ENCODE peak calls at places on chromosomes 5 and 9, in four cellular contexts. N is body of pancreas, D is heart left ventricle, G is prostate gland. A is an unnamed sample.

GRCh38 chr5:111043712-111044506 is 27.6 kb upstream of the TSLP start:
- DNase-seq in N (no peak), D (no peak), G (no peak), A (peak)

GRCh38 chr9:110604101-110604710 is 24.7 kb upstream of the SVEP1 start:
- DNase-seq in N (peak), D (no peak), G (no peak), A (no peak)

GRCh38 chr5:35679351-35679750 is 61.7 kb downstream of the SPEF2 start:
- DNase-seq in N (no peak), D (no peak), G (no peak), A (no peak)

GRCh38 chr9:121447341-121447834 is 52.3 kb downstream of the GGTA1 start:
- DNase-seq in N (no peak), D (no peak), G (no peak), A (peak)

GRCh38 chr5:89457411-89458329 is 574.7 kb upstream of the MEF2C start:
- DNase-seq in N (peak), D (peak), G (peak), A (peak)

GRCh38 chr9:100575765-100576368 is 2.0 kb upstream of the CAVIN4 start:
- DNase-seq in N (no peak), D (no peak), G (no peak), A (peak)

GRCh38 chr9:29044959-29045358 is 1471.7 kb upstream of the C9orf72 start:
- DNase-seq in N (no peak), D (no peak), G (no peak), A (no peak)

GRCh38 chr5:110900829-110901228 is 162.0 kb downstream of the SLC25A46 start:
- DNase-seq in N (no peak), D (no peak), G (no peak), A (peak)

GRCh38 chr5:78232163-78232562 is 62.3 kb downstream of the AP3B1 start:
- DNase-seq in N (no peak), D (no peak), G (no peak), A (no peak)

GRCh38 chr5:3351581-3352442 is 243.8 kb upstream of the IRX1 start:
- DNase-seq in N (no peak), D (no peak), G (no peak), A (no peak)

GRCh38 chr9:107626118-107626517 is 136.5 kb upstream of the KLF4 start:
- DNase-seq in N (no peak), D (no peak), G (no peak), A (no peak)

GRCh38 chr5:140108093-140109049 is 5.5 kb upstream of the PURA start:
- DNase-seq in N (peak), D (peak), G (no peak), A (no peak)

GRCh38 chr9:91857291-91857781 is 92.7 kb downstream of the ROR2 start:
- DNase-seq in N (no peak), D (no peak), G (no peak), A (peak)

GRCh38 chr5:109714592-109714991 is 24.9 kb downstream of the MAN2A1 start:
- DNase-seq in N (no peak), D (no peak), G (no peak), A (no peak)

GRCh38 chr5:137791387-137791786 is 37.2 kb upstream of the HNRNPA0 start:
- DNase-seq in N (no peak), D (no peak), G (no peak), A (no peak)

GRCh38 chr5:154365823-154366222 is 80.0 kb upstream of the SAP30L start:
- DNase-seq in N (no peak), D (no peak), G (no peak), A (peak)

GRCh38 chr9:127809002-127809561 is 6.4 kb downstream of the FPGS start:
- DNase-seq in N (no peak), D (no peak), G (no peak), A (no peak)

GRCh38 chr9:125844611-125845010 is 97.4 kb downstream of the PBX3 start:
- DNase-seq in N (no peak), D (no peak), G (no peak), A (no peak)

GRCh38 chr9:80285325-80285724 is 713.6 kb downstream of the TLE4 start:
- DNase-seq in N (no peak), D (no peak), G (no peak), A (peak)

GRCh38 chr9:77876091-77876490 is 155.5 kb downstream of the GNAQ start:
- DNase-seq in N (no peak), D (peak), G (no peak), A (peak)

GRCh38 chr5:171092194-171092593 is 216.9 kb upstream of the TLX3 start:
- DNase-seq in N (no peak), D (no peak), G (no peak), A (peak)

GRCh38 chr9:3549243-3549642 is 23.4 kb upstream of the RFX3 start:
- DNase-seq in N (no peak), D (no peak), G (no peak), A (no peak)

GRCh38 chr9:100515578-100516494 is 42.9 kb downstream of the TMEFF1 start:
- DNase-seq in N (no peak), D (no peak), G (no peak), A (no peak)

GRCh38 chr9:127635198-127635735 is 23.2 kb downstream of the STXBP1 start:
- DNase-seq in N (no peak), D (no peak), G (no peak), A (no peak)

GRCh38 chr9:83066771-83067170 is 3.8 kb upstream of the RASEF start:
- DNase-seq in N (no peak), D (no peak), G (no peak), A (peak)

GRCh38 chr5:151319334-151319733 is 15.8 kb upstream of the SLC36A3 start:
- DNase-seq in N (peak), D (peak), G (no peak), A (peak)

GRCh38 chr5:180041501-180042274 is 29.9 kb downstream of the RNF130 start:
- DNase-seq in N (peak), D (no peak), G (no peak), A (no peak)

GRCh38 chr5:26329562-26330189 is 708.7 kb downstream of the CDH9 start:
- DNase-seq in N (no peak), D (no peak), G (no peak), A (peak)

GRCh38 chr5:55920784-55921183 is 69.6 kb downstream of the IL31RA start:
- DNase-seq in N (no peak), D (no peak), G (no peak), A (no peak)
- TF ChIP-seq CTCF in N (no peak), D (no peak), G (no peak), A (peak)

GRCh38 chr5:173781826-173782670 is 106.1 kb upstream of the CPEB4 start:
- DNase-seq in N (peak), D (peak), G (peak), A (peak)

GRCh38 chr5:173782671-173783101 is 105.5 kb upstream of the CPEB4 start:
- DNase-seq in N (no peak), D (no peak), G (no peak), A (no peak)

GRCh38 chr5:173778784-173779304 is 109.3 kb upstream of the CPEB4 start:
- DNase-seq in N (peak), D (no peak), G (no peak), A (no peak)

GRCh38 chr5:173781432-173781825 is 106.7 kb upstream of the CPEB4 start:
- DNase-seq in N (no peak), D (no peak), G (no peak), A (no peak)

DNA sequence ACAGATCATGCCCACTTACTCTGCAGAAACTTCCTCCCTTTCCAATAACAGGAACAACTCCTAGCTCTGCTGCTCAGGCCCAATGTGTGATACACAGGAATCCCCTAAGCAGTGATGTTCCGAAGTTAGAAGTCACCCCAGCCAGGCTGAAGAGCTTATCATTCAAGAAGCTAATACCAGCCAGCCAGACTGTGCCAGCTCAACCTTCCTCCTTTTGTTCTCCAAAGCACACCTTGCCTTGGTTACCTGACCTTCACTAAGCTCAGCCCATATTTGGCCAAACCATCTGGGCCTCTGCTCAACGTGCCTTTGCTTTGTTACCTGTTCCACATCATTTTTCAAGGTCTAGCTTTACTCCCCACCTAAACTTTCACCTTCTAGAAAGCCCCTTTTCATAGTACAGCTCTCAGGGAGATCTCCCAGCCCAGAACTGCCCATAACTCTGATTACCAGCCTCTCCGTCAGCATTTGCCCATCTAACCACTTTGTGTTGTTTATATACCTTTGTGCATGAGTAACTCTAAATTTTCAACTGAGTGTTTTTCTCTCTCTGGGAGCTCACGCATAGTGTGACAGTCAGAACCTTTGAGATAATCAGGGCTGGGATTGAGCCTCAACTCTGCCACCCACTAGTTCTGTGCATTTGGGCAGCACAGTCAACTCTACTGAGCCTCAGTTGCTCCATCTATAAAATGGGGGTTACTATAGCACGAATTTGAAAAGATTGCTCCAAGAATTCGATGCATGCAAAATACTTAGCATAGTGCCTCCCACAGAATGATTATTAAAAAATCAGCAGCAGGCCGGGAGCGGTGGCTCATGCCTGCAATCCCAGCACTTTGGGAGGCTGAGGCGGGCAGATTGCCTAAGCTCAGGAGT is 107.6 kb upstream of the CPEB4 start:
- DNase-seq in N (peak), D (no peak), G (no peak), A (no peak)
- H3K4me3 ChIP-seq in N (no peak), D (no peak), G (no peak), A (no peak)

DNA sequence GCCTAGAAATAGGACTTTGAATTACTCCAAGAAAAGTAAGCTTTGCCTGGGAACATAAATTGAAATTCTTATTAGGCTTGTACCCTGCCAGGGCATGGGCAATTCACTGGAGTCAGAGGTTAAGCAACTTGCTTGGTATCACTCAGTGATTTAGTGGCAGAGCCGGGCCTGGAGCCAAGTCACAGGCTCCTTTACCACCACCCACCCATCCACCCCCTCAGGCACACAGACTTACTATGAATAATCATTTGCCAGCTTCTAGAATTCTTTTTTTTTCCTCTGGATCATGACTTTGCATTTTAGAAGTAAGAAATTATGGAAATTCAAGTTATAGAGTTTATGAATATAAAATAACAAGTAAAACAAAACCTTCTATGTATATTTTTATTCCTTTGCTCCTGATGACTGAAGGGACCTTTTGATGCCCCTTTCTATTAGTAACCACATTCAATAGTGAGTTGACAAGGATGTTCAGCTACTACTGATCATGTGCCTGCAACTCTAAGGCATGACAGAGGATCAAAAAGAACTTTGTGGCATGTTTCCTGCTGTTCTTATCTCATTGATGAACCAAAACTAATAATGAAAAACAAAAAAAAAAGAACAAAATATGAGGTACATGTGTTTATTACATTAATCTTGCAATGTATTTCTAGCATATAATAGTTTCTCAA is 614.7 kb downstream of the TLR4 start:
- DNase-seq in N (peak), D (peak), G (no peak), A (peak)
- TF ChIP-seq CTCF in N (no peak), D (no peak), G (no peak), A (no peak)

GRCh38 chr5:124679578-124680210 is 66.7 kb downstream of the ZNF608 start:
- DNase-seq in N (no peak), D (no peak), G (no peak), A (no peak)

GRCh38 chr5:124678992-124679519 is 67.4 kb downstream of the ZNF608 start:
- DNase-seq in N (no peak), D (no peak), G (peak), A (no peak)

GRCh38 chr5:124677376-124677998 is 69.0 kb downstream of the ZNF608 start:
- DNase-seq in N (peak), D (peak), G (no peak), A (no peak)

GRCh38 chr5:124677999-124678385 is 68.4 kb downstream of the ZNF608 start:
- DNase-seq in N (no peak), D (no peak), G (no peak), A (no peak)

GRCh38 chr5:124678478-124678877 is 68.0 kb downstream of the ZNF608 start:
- DNase-seq in N (no peak), D (peak), G (no peak), A (no peak)
- H3K4me3 ChIP-seq in N (no peak), D (no peak), G (no peak), A (no peak)

GRCh38 chr5:37603072-37603471 is 224.0 kb downstream of the WDR70 start:
- DNase-seq in N (no peak), D (no peak), G (no peak), A (no peak)
- TF ChIP-seq CTCF in N (no peak), D (no peak), G (no peak), A (no peak)

DNA sequence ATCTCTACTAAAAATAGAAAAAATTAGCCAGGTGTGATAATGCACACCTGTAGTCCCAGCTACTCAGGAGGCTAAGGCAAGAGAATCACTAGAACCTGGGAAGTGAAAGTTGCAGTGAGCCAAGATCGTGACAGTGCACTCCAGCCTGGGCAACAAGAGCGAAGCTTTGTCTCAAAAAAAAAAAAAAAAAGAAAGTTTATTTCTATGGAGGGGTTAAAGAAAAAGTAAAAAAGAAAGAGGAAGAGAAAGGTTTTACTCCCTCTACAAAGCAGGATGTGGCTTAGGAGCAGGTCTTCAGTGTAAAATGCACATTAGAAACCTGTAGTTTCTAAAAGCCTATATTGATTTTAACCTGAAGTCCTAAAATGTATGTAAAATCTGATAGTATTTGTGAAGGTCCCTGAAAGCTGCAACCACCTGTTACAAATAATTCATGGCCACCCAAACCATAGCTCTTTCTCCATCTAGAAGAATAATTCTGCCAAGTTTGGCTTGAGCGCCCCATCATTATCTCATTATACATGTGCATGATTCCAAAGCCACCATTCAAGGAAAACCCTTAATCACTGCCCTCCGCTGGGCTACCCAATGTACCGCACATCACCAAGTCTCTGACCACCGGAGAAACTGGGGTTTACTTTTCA is 3.4 kb downstream of the FNBP1 start:
- DNase-seq in N (no peak), D (no peak), G (no peak), A (no peak)
- H3K4me3 ChIP-seq in N (no peak), D (no peak), G (no peak), A (no peak)

DNA sequence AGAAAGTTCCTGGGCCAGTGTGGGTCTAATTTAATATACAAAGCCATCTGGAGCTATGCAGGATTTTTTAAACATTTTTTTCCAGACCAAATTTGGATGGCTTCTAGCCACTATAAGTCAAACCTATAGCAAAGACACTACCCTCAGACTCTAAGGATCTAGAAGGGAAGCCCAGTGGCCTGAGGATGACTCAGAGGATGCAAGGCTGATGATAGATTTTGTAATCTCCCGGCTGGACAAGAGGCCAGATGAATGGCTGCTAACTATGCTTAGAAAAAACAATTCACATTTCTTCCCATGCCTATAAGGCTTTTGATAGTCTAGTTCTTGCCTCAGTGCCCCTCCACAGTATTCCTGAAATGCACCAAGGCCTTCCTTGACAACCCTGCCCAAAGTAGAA is 79.8 kb downstream of the TRPC7 start:
- DNase-seq in N (no peak), D (no peak), G (no peak), A (no peak)
- TF ChIP-seq CTCF in N (no peak), D (no peak), G (no peak), A (no peak)

GRCh38 chr9:137323531-137324331 is 21.7 kb upstream of the NRARP start:
- DNase-seq in N (no peak), D (no peak), G (no peak), A (no peak)

GRCh38 chr9:137319434-137319975 is 17.4 kb upstream of the NRARP start:
- DNase-seq in N (no peak), D (no peak), G (no peak), A (no peak)

GRCh38 chr9:137320555-137321384 is 18.7 kb upstream of the NRARP start:
- DNase-seq in N (no peak), D (peak), G (no peak), A (no peak)

GRCh38 chr9:137319976-137320551 is 18.0 kb upstream of the NRARP start:
- DNase-seq in N (no peak), D (no peak), G (no peak), A (no peak)

DNA sequence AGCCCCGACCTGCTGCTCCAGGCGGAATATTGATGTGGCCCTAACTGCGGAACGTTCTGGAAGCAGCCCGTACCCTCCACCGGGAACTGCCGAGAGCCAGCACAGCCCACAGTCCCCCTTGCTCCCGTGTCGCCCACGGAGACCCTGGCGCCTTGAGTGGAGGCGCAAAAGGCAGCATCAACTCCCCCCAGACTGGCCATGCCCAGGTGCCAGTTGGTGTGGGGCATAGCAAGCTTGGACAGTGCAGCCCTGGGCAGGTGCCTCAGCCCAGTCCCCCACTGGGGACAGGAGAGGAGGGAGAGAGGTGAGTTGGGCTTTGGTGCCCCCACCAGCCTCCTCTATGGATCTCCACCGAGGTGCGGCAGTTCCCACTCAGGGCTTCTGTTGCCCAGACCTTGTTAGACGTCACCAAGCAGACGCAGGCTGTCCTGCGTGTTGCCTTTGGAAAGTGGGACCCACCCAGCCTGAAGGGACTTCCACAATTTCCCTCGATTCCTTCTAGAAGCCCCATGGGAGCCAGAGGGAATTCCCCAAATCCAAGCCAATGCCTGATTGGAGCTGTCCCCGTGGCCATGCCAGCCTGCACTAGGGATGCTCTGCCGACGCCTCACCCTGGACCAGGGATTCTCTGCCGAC is 19.8 kb upstream of the NRARP start:
- DNase-seq in N (no peak), D (no peak), G (no peak), A (no peak)
- H3K4me3 ChIP-seq in N (no peak), D (no peak), G (no peak), A (no peak)